ENCODE peak calls at places on chromosomes 4 and X, in ten cellular contexts. F is HCEC 1CT; K is activated T-cell treated with anti-CD3 and anti-CD28 coated beads, Interleukin-2, amount 50 U/mL, for 72 hours; J is small intestine; E is anterior cingulate cortex; B is activated CD4-positive, alpha-beta T cell treated with anti-CD3 and anti-CD28 coated beads for 4 hours; C is cerebellar cortex; Q is D341Med; H is NCI-H2029; W is H9. U is an unnamed sample.

GRCh38 chr4:14225683-14226207 is 598.2 kb upstream of the BOD1L1 start:
- DNase-seq in W (no peak), B (no peak), E (no peak), K (no peak), C (no peak), F (no peak), Q (no peak), J (no peak), H (peak), U (peak)

GRCh38 chr4:164509951-164510350 is 244.0 kb upstream of the SMIM31 start:
- DNase-seq in C (no peak), H (no peak), F (no peak), W (no peak), K (no peak), E (no peak), J (no peak), B (no peak), Q (no peak), U (no peak)

GRCh38 chr4:182928061-182928460 is 10.9 kb upstream of the DCTD start:
- DNase-seq in Q (no peak), H (no peak), C (no peak), J (no peak), K (peak), B (no peak), E (no peak), W (peak), F (no peak), U (no peak)

GRCh38 chr4:102439835-102440234 is 61.3 kb upstream of the NFKB1 start:
- DNase-seq in B (no peak), K (no peak), E (no peak), F (peak), J (no peak), Q (no peak), W (no peak), C (no peak), H (no peak), U (no peak)

GRCh38 chr4:153705743-153706468 is 21.8 kb downstream of the TLR2 start:
- DNase-seq in Q (no peak), H (no peak), W (no peak), F (no peak), C (no peak), B (no peak), K (no peak), J (no peak), E (no peak), U (no peak)

GRCh38 chr4:115790812-115791211 is 677.4 kb upstream of the NDST4 start:
- DNase-seq in J (no peak), W (no peak), H (no peak), Q (no peak), K (no peak), B (no peak), E (no peak), F (no peak), C (no peak), U (no peak)

GRCh38 chr4:6278801-6279197 is 9.1 kb downstream of the WFS1 start:
- DNase-seq in W (no peak), K (peak), E (no peak), F (no peak), C (no peak), J (peak), Q (no peak), B (no peak), H (no peak), U (no peak)

GRCh38 chrX:78514852-78515251 is 144.3 kb downstream of the RTL3 start:
- DNase-seq in Q (no peak), J (no peak), B (peak), W (peak), E (no peak), F (no peak), K (no peak), C (no peak), H (no peak), U (no peak)

GRCh38 chr4:176302283-176303275 is 17.2 kb upstream of the SPCS3 start:
- DNase-seq in K (no peak), B (no peak), E (no peak), Q (no peak), C (no peak), F (peak), W (no peak), J (no peak), H (no peak), U (no peak)

GRCh38 chr4:155548173-155548572 is 118.5 kb upstream of the GUCY1A1 start:
- DNase-seq in J (no peak), H (no peak), Q (no peak), B (no peak), F (no peak), C (no peak), E (no peak), W (no peak), K (no peak), U (no peak)

GRCh38 chr4:124139044-124139443 is 573.5 kb downstream of the ANKRD50 start:
- DNase-seq in H (no peak), C (no peak), K (no peak), E (no peak), W (no peak), B (no peak), Q (no peak), J (no peak), F (no peak), U (no peak)

GRCh38 chrX:150730719-150731118 is 37.5 kb downstream of the MTMR1 start:
- DNase-seq in C (no peak), K (no peak), Q (no peak), H (no peak), B (no peak), E (no peak), W (no peak), F (peak), J (no peak), U (no peak)

GRCh38 chr4:19883841-19884240 is 367.9 kb upstream of the SLIT2 start:
- DNase-seq in W (no peak), K (no peak), H (no peak), B (no peak), C (no peak), E (no peak), J (no peak), F (peak), Q (no peak), U (no peak)

GRCh38 chr4:1720163-1720983 is 750 bp downstream of the TMEM129 start:
- DNase-seq in W (peak), E (peak), H (no peak), K (peak), J (peak), C (no peak), B (peak), Q (peak), F (peak), U (no peak)

GRCh38 chrX:119693996-119694451 is 1.1 kb upstream of the SEPTIN6 start:
- DNase-seq in E (no peak), J (no peak), C (no peak), W (peak), H (no peak), K (no peak), Q (no peak), F (no peak), B (no peak), U (no peak)

U was measured in NCI-H1436.